ENCODE peak calls at places on chromosomes 7 and 10, in eight cellular contexts. Z is upper lobe of right lung; P is NT2/D1; Y is OCI-LY7; W is lung; I is CD8-positive, alpha-beta memory T cell; G is left lung; S is mucosa of descending colon. U is an unnamed sample. For H3K4me1, the result is how much of the 10 kb centered on the place peaks cover.

GRCh38 chr7:28052933-28053332 is 127.7 kb downstream of the JAZF1 start:
- DNase-seq in Z (no peak), P (no peak), Y (no peak), W (no peak), I (no peak), G (no peak), S (no peak), U (no peak)

GRCh38 chr10:79095316-79095715 is 26.6 kb downstream of the ZMIZ1 start:
- DNase-seq in Z (no peak), P (no peak), Y (no peak), W (no peak), I (no peak), G (no peak), S (no peak), U (no peak)

GRCh38 chr7:134587736-134588135 is 38.8 kb downstream of the AKR1B15 start:
- DNase-seq in Z (no peak), P (no peak), Y (no peak), W (no peak), I (no peak), G (no peak), S (no peak), U (no peak)

GRCh38 chr7:52995676-52996075 is 39.8 kb upstream of the POM121L12 start:
- DNase-seq in Z (no peak), P (no peak), Y (no peak), W (no peak), I (no peak), G (no peak), S (no peak), U (no peak)

GRCh38 chr7:34365011-34365410 is 293.0 kb upstream of the NPSR1 start:
- DNase-seq in Z (no peak), P (no peak), Y (no peak), W (no peak), I (no peak), G (no peak), S (no peak), U (no peak)

GRCh38 chr10:75740541-75740940 is 309.1 kb downstream of the LRMDA start:
- DNase-seq in Z (no peak), P (no peak), Y (no peak), W (no peak), I (no peak), G (no peak), S (no peak), U (no peak)

GRCh38 chr10:59879363-59879935 is 26.9 kb downstream of the CCDC6 start:
- DNase-seq in Z (no peak), P (no peak), Y (no peak), W (no peak), I (no peak), G (no peak), S (no peak), U (no peak)

GRCh38 chr7:154450434-154450833 is 398.2 kb downstream of the DPP6 start:
- DNase-seq in Z (no peak), P (no peak), Y (no peak), W (no peak), I (no peak), G (no peak), S (no peak), U (no peak)

GRCh38 chr7:128911441-128912031 is 1.0 kb upstream of the KCP start:
- DNase-seq in Z (peak), P (peak), Y (no peak), W (no peak), I (no peak), G (no peak), S (peak), U (no peak)

GRCh38 chr10:9331583-9332008 is 1277.1 kb downstream of the GATA3 start:
- DNase-seq in Z (no peak), P (peak), Y (peak), W (no peak), I (no peak), G (no peak), S (no peak), U (no peak)

GRCh38 chr7:51633596-51633995 is 317.0 kb upstream of the COBL start:
- DNase-seq in Z (no peak), P (no peak), Y (no peak), W (no peak), I (no peak), G (no peak), S (no peak), U (no peak)

GRCh38 chr7:100705753-100706671 is at the start of gene POP7:
- DNase-seq in Z (peak), P (peak), Y (peak), W (peak), I (peak), G (peak), S (peak), U (peak)

GRCh38 chr7:83863906-83864305 is 215.0 kb upstream of the SEMA3E start:
- DNase-seq in Z (no peak), P (no peak), Y (no peak), W (no peak), I (no peak), G (no peak), S (no peak), U (no peak)

GRCh38 chr7:127332884-127333283 is 59.6 kb downstream of the ZNF800 start:
- DNase-seq in Z (no peak), P (no peak), Y (no peak), W (no peak), I (no peak), G (no peak), S (no peak), U (no peak)

GRCh38 chr7:46229409-46229808 is 308.3 kb upstream of the IGFBP3 start:
- DNase-seq in Z (no peak), P (no peak), Y (no peak), W (no peak), I (no peak), G (no peak), S (no peak), U (no peak)

GRCh38 chr7:87600130-87601124 is at the start of gene ABCB1:
- DNase-seq in Z (peak), P (peak), Y (no peak), W (peak), I (peak), G (peak), S (peak), U (no peak)

GRCh38 chr7:16318463-16318862 is 102.9 kb downstream of the CRPPA start:
- DNase-seq in Z (no peak), P (no peak), Y (no peak), W (no peak), I (no peak), G (no peak), S (no peak), U (no peak)

GRCh38 chr7:145644426-145645154 is 472.0 kb upstream of the CNTNAP2 start:
- DNase-seq in Z (no peak), P (no peak), Y (no peak), W (no peak), I (no peak), G (peak), S (no peak), U (no peak)

GRCh38 chr10:119769886-119770285 is 44.0 kb downstream of the INPP5F start:
- DNase-seq in Z (no peak), P (no peak), Y (no peak), W (no peak), I (no peak), G (no peak), S (no peak), U (no peak)

GRCh38 chr10:129031233-129032150 is 435.5 kb upstream of the MGMT start:
- DNase-seq in Z (no peak), P (peak), Y (peak), W (peak), I (no peak), G (no peak), S (peak), U (peak)

GRCh38 chr10:26311383-26311940 is 94.9 kb downstream of the GAD2 start:
- DNase-seq in Z (no peak), P (peak), Y (peak), W (no peak), I (no peak), G (no peak), S (no peak), U (no peak)

GRCh38 chr10:33237736-33238624 is 96.5 kb downstream of the NRP1 start:
- DNase-seq in Z (no peak), P (peak), Y (no peak), W (no peak), I (no peak), G (no peak), S (no peak), U (no peak)

GRCh38 chr10:8056891-8057331 is 2.4 kb downstream of the GATA3 start:
- DNase-seq in Z (no peak), P (no peak), Y (peak), W (no peak), I (no peak), G (no peak), S (peak), U (peak)

GRCh38 chr7:140059288-140060242 is 3.2 kb downstream of the PARP12 start:
- DNase-seq in Z (no peak), P (no peak), Y (no peak), W (peak), I (peak), G (no peak), S (peak), U (no peak)

GRCh38 chr10:83182076-83182475 is 957.2 kb upstream of the GHITM start:
- DNase-seq in Z (no peak), P (no peak), Y (no peak), W (no peak), I (no peak), G (no peak), S (no peak), U (no peak)

GRCh38 chr7:106623846-106624245 is 37.1 kb downstream of the CCDC71L start:
- DNase-seq in Z (no peak), P (no peak), Y (no peak), W (no peak), I (no peak), G (no peak), S (no peak), U (no peak)

GRCh38 chr7:68336534-68336933 is 1261.7 kb upstream of the AUTS2 start:
- DNase-seq in Z (no peak), P (no peak), Y (no peak), W (no peak), I (no peak), G (no peak), S (no peak), U (no peak)

GRCh38 chr7:157619753-157620525 is 283.1 kb downstream of the DNAJB6 start:
- DNase-seq in Z (peak), P (no peak), Y (no peak), W (no peak), I (no peak), G (no peak), S (no peak), U (no peak)

GRCh38 chr7:26625286-26625685 is 239.1 kb downstream of the SKAP2 start:
- DNase-seq in Z (no peak), P (no peak), Y (no peak), W (no peak), I (no peak), G (no peak), S (no peak), U (no peak)

GRCh38 chr7:4726051-4726450 is 44.0 kb downstream of the FOXK1 start:
- DNase-seq in Z (no peak), P (no peak), Y (no peak), W (no peak), I (no peak), G (no peak), S (no peak), U (no peak)
- H3K4me1 ChIP-seq in Z (under half), P (under half), Y (under half), W (under half), I (under half), G (under half), S (under half), U (under half)

GRCh38 chr10:103765981-103766380 is 89.4 kb downstream of the SH3PXD2A start:
- DNase-seq in Z (peak), P (no peak), Y (peak), W (no peak), I (peak), G (peak), S (no peak), U (peak)

GRCh38 chr10:103766751-103767509 is 88.4 kb downstream of the SH3PXD2A start:
- DNase-seq in Z (no peak), P (peak), Y (no peak), W (no peak), I (no peak), G (no peak), S (no peak), U (no peak)

GRCh38 chr10:103769176-103769575 is 86.2 kb downstream of the SH3PXD2A start:
- DNase-seq in Z (no peak), P (no peak), Y (peak), W (no peak), I (no peak), G (no peak), S (no peak), U (no peak)

GRCh38 chr10:103768345-103768744 is 87.0 kb downstream of the SH3PXD2A start:
- DNase-seq in Z (no peak), P (no peak), Y (no peak), W (no peak), I (no peak), G (no peak), S (no peak), U (no peak)

DNA sequence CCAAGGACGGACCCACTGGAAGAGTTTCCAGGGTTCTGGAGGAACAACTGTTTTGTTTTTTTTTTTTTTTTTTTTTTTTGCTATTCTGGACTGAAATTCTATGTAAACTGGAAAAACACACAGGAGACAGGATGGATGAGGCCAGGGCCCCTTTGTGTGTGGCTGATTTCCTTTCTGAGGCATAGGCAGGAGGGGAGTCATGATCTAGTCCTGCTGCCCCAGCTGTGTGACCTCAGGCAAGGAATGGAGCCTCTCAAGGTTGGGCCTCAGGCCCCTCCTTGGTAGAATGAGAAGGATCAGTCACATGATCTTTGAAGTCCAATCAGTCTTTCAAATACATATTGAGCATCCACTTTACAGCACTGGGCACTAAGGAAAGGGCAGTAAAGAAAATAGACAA is 87.6 kb downstream of the SH3PXD2A start:
- DNase-seq in Z (no peak), P (no peak), Y (no peak), W (no peak), I (no peak), G (no peak), S (no peak), U (no peak)
- H3K4me1 ChIP-seq in Z (under half), P (under half), Y (half or more), W (under half), I (half or more), G (under half), S (under half), U (under half)

DNA sequence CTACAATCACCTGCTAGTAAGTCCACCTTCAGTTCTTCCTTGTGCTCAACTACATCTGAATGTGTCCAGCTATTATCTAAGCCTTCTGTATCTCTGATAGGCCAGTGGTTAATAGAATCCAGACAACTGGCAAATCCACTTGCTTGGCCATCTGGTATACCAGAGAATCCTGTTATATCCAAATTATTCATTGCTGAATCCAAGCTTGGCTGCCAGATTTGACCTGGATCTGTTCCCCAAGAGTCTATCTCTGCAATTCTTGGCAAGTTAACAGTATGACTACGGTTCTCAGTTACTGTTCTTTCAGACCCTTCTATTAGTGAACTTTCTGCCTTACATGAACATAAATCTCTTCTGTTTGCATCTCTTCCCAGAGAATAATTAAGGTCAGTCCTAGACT is 154.6 kb upstream of the TARP start:
- DNase-seq in Z (no peak), P (no peak), Y (no peak), W (no peak), I (no peak), G (no peak), S (no peak), U (no peak)
- H3K4me1 ChIP-seq in Z (under half), P (under half), Y (under half), W (under half), I (under half), G (under half), S (under half), U (under half)

GRCh38 chr7:76359111-76359986 is 558 bp upstream of the YWHAG start:
- DNase-seq in Z (peak), P (peak), Y (peak), W (peak), I (peak), G (peak), S (peak), U (peak)
- H3K4me1 ChIP-seq in Z (under half), P (under half), Y (under half), W (under half), I (under half), G (under half), S (under half), U (half or more)

U was measured in DND-41.